ENCODE peak calls at places on chromosomes 16 and 17, in six cellular contexts. A is EL; K is HFFc6; L is hypothalamus; W is activated effector memory CD4-positive, alpha-beta T cell treated with anti-CD3 and anti-CD28 coated beads, Interleukin-2, amount 50 U/mL, for 16 hours; O is activated CD8-positive, alpha-beta memory T cell treated with anti-CD3 and anti-CD28 coated beads for 1 hour. G is an unnamed sample.
A peak's percentile ranks its signal among the peaks of the same experiment; 100 is the strongest.

GRCh38 chr16:55641430-55642056 is 14.2 kb upstream of the SLC6A2 start:
- DNase-seq in O (no peak), A (no peak), W (no peak), L (no peak), K (no peak), G (no peak)

GRCh38 chr17:19239544-19239943 is 2.4 kb downstream of the EPN2 start:
- DNase-seq in A (no peak), W (peak; percentile 43), K (no peak), O (no peak), L (no peak), G (no peak)

GRCh38 chr16:81720973-81721907 is 57.9 kb upstream of the PLCG2 start:
- DNase-seq in L (no peak), A (no peak), O (no peak), W (no peak), K (peak; percentile 6), G (no peak)

GRCh38 chr16:28836761-28837064 is 9.4 kb downstream of the TUFM start:
- DNase-seq in W (no peak), L (no peak), O (no peak), A (no peak), K (no peak), G (no peak)

GRCh38 chr16:89363621-89364393 is 126.6 kb downstream of the ANKRD11 start:
- DNase-seq in A (peak; percentile 82), W (peak; percentile 81), L (no peak), K (peak; percentile 64), O (no peak), G (no peak)

GRCh38 chr16:57145964-57146647 is 39.7 kb downstream of the PSME3IP1 start:
- DNase-seq in L (no peak), K (no peak), W (no peak), O (no peak), A (no peak), G (no peak)

GRCh38 chr16:4681471-4682083 is 11.8 kb upstream of the NUDT16L1 start:
- DNase-seq in A (no peak), L (no peak), W (no peak), O (no peak), K (no peak), G (no peak)

GRCh38 chr16:84339316-84339715 is 29.0 kb upstream of the ATP2C2 start:
- DNase-seq in L (no peak), W (no peak), A (no peak), O (no peak), K (no peak), G (no peak)

GRCh38 chr16:83990492-83990891 is 22.4 kb downstream of the NECAB2 start:
- DNase-seq in A (no peak), L (no peak), W (no peak), K (no peak), O (no peak), G (no peak)

GRCh38 chr17:77890771-77891170 is 67.7 kb upstream of the TNRC6C start:
- DNase-seq in L (no peak), A (no peak), K (no peak), W (no peak), O (no peak), G (no peak)

GRCh38 chr16:89101303-89102034 is 7.8 kb downstream of the ACSF3 start:
- DNase-seq in W (no peak), O (no peak), K (no peak), L (no peak), A (no peak), G (no peak)

GRCh38 chr16:12320298-12320706 is 343.8 kb downstream of the SNX29 start:
- DNase-seq in O (no peak), W (no peak), L (no peak), A (peak; percentile 80), K (peak; percentile 65), G (no peak)

GRCh38 chr17:41678907-41679739 is 9.6 kb upstream of the EIF1 start:
- DNase-seq in K (peak; percentile 43), A (peak; percentile 64), W (peak; percentile 79), L (no peak), O (no peak), G (no peak)

GRCh38 chr17:49742256-49742655 is 21.7 kb downstream of the FAM117A start:
- DNase-seq in A (no peak), L (no peak), O (no peak), K (no peak), W (peak; percentile 44), G (no peak)

GRCh38 chr17:59666235-59666634 is 41.0 kb downstream of the PTRH2 start:
- DNase-seq in A (no peak), K (no peak), L (no peak), O (no peak), W (no peak), G (no peak)

GRCh38 chr17:69869667-69870066 is 205.4 kb upstream of the KCNJ16 start:
- DNase-seq in K (no peak), W (no peak), O (no peak), A (no peak), L (no peak), G (no peak)

GRCh38 chr16:79776243-79776884 is 175.8 kb upstream of the MAF start:
- DNase-seq in K (no peak), O (no peak), L (no peak), W (no peak), A (no peak), G (no peak)

GRCh38 chr17:49968380-49969133 is 433 bp upstream of the DLX4 start:
- DNase-seq in O (peak; percentile 44), W (peak; percentile 86), A (peak; percentile 83), L (no peak), K (peak; percentile 47), G (peak; percentile 56)

GRCh38 chr16:12258806-12259205 is 282.3 kb downstream of the SNX29 start:
- DNase-seq in O (no peak), A (no peak), W (no peak), L (no peak), K (no peak), G (no peak)

GRCh38 chr16:74726736-74727135 is 26.1 kb upstream of the MLKL start:
- DNase-seq in O (no peak), K (no peak), A (no peak), W (no peak), L (no peak), G (peak; percentile 48)

GRCh38 chr17:42276609-42277341 is 584 bp upstream of the STAT5B start:
- DNase-seq in A (peak; percentile 84), K (peak; percentile 78), W (peak; percentile 76), O (no peak), L (peak; percentile 36), G (peak; percentile 38)

GRCh38 chr17:7045492-7046126 is 1.7 kb upstream of the SLC16A11 start:
- DNase-seq in L (no peak), A (peak; percentile 73), O (no peak), K (peak; percentile 74), W (peak; percentile 66), G (peak; percentile 33)